ENCODE peak calls at places on chromosomes 1 and 21, in ten cellular contexts. E is sigmoid colon, Z is kidney epithelial cell, U is GM23248, O is breast epithelium, L is BE2C, R is heart left ventricle, H is NT2/D1, F is small intestine, X is IMR-90. V is an unnamed sample. For H3K36me3, the result is how much of the 10 kb centered on the place peaks cover.

GRCh38 chr21:15097580-15097979 is 32.8 kb upstream of the NRIP1 start:
- DNase-seq in F (no peak), Z (no peak), U (no peak), X (no peak), O (no peak), R (no peak), L (no peak), H (no peak), E (no peak), V (no peak)

GRCh38 chr1:206957639-206958038 is 11.4 kb upstream of the PIGR start:
- DNase-seq in Z (no peak), R (no peak), O (no peak), E (no peak), H (no peak), L (no peak), F (no peak), U (no peak), X (no peak), V (no peak)

GRCh38 chr1:211643324-211644212 is 31.9 kb downstream of the NEK2 start:
- DNase-seq in H (no peak), F (peak), O (peak), R (no peak), L (peak), U (no peak), E (no peak), Z (no peak), X (no peak), V (no peak)

GRCh38 chr1:20981903-20982695 is 194.6 kb downstream of the EIF4G3 start:
- DNase-seq in H (no peak), X (peak), Z (no peak), F (peak), O (no peak), R (no peak), U (peak), E (no peak), L (no peak), V (no peak)

GRCh38 chr1:66237722-66238479 is 296.1 kb upstream of the SGIP1 start:
- DNase-seq in E (no peak), X (peak), R (no peak), O (no peak), L (no peak), Z (no peak), H (no peak), U (peak), F (no peak), V (no peak)

GRCh38 chr1:167312871-167313270 is 92.2 kb downstream of the POU2F1 start:
- DNase-seq in E (no peak), R (no peak), X (peak), H (no peak), Z (no peak), L (no peak), U (no peak), F (no peak), O (no peak), V (no peak)

GRCh38 chr1:38243106-38243505 is 196.5 kb upstream of the POU3F1 start:
- DNase-seq in R (no peak), Z (no peak), H (peak), E (no peak), L (no peak), F (peak), X (no peak), U (no peak), O (no peak), V (no peak)

GRCh38 chr1:181846001-181846645 is 215.4 kb downstream of the ZNF648 start:
- DNase-seq in Z (no peak), O (no peak), R (no peak), F (no peak), H (no peak), U (no peak), E (no peak), L (no peak), X (no peak), V (no peak)

GRCh38 chr1:154886281-154887036 is 16.4 kb upstream of the KCNN3 start:
- DNase-seq in E (peak), O (no peak), H (no peak), X (no peak), U (no peak), R (no peak), L (peak), F (no peak), Z (no peak), V (no peak)

GRCh38 chr1:67791686-67792475 is 41.4 kb downstream of the GNG12 start:
- DNase-seq in X (peak), L (no peak), U (peak), R (no peak), O (no peak), E (no peak), Z (peak), F (no peak), H (peak), V (peak)

GRCh38 chr1:197016751-197017150 is 39.4 kb downstream of the CFHR5 start:
- DNase-seq in R (no peak), Z (no peak), X (no peak), O (no peak), E (no peak), F (no peak), U (no peak), H (no peak), L (no peak), V (no peak)

GRCh38 chr1:107877092-107877491 is 87.9 kb downstream of the VAV3 start:
- DNase-seq in R (no peak), X (peak), H (no peak), O (no peak), F (peak), Z (peak), L (no peak), U (peak), E (no peak), V (no peak)

GRCh38 chr1:83931658-83932253 is 67.2 kb downstream of the TTLL7 start:
- DNase-seq in R (no peak), H (peak), U (peak), Z (peak), X (peak), E (no peak), O (no peak), L (peak), F (peak), V (no peak)

GRCh38 chr1:171983584-171983983 is 142.3 kb downstream of the DNM3 start:
- DNase-seq in E (no peak), H (no peak), Z (no peak), U (peak), X (peak), F (peak), L (no peak), R (no peak), O (no peak), V (no peak)

GRCh38 chr1:13585599-13585965 is 1.9 kb downstream of the PDPN start:
- DNase-seq in R (no peak), E (no peak), U (no peak), X (no peak), O (no peak), L (no peak), F (no peak), Z (no peak), H (peak), V (no peak)

GRCh38 chr21:32412998-32413504 is 545 bp downstream of the EVA1C start:
- DNase-seq in H (no peak), F (peak), E (peak), Z (no peak), R (peak), L (no peak), X (no peak), U (no peak), O (peak), V (peak)

GRCh38 chr1:200414657-200415056 is 4.8 kb upstream of the ZNF281 start:
- DNase-seq in L (no peak), Z (no peak), X (no peak), E (no peak), F (no peak), O (no peak), H (no peak), U (no peak), R (no peak), V (no peak)
- H3K4me3 ChIP-seq in L (no peak), Z (no peak), X (no peak), E (no peak), F (no peak), O (no peak), H (no peak), U (no peak), R (no peak), V (no peak)

GRCh38 chr1:119438761-119439160 is 23.8 kb downstream of the HSD3B2 start:
- DNase-seq in O (no peak), E (no peak), H (no peak), L (no peak), F (no peak), U (no peak), X (no peak), Z (no peak), R (no peak), V (no peak)

GRCh38 chr1:119429687-119430086 is 14.7 kb downstream of the HSD3B2 start:
- DNase-seq in U (no peak), X (no peak), F (no peak), L (no peak), E (no peak), R (no peak), Z (no peak), O (no peak), H (no peak), V (no peak)

GRCh38 chr1:119431836-119432235 is 16.9 kb downstream of the HSD3B2 start:
- DNase-seq in L (no peak), F (peak), O (no peak), X (no peak), U (no peak), Z (no peak), R (no peak), E (no peak), H (no peak), V (no peak)

GRCh38 chr1:119440908-119441307 is 26.0 kb downstream of the HSD3B2 start:
- DNase-seq in L (no peak), R (no peak), H (peak), F (no peak), X (no peak), Z (no peak), U (no peak), O (no peak), E (no peak), V (no peak)

DNA sequence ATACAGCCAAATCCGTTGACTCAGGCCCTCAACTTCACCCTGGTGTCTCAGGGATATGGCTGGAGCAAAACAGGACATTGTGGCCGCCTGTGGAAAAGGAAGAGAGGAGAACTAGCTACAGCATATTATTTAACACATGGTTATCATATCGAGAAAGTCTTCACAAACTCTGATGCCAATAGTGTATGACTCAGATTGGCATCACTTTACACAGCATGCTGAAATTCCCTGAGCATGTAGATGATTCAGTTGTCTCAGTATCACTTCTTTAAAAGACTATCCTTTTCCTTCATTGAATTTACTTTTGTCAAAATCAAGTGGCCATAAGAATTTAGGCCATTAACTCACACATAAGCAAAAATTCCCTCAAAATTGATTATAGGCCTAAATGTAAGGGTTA is 20.1 kb downstream of the HSD3B2 start:
- DNase-seq in E (no peak), O (no peak), L (no peak), F (no peak), X (no peak), H (no peak), R (no peak), Z (no peak), U (peak), V (no peak)
- H3K36me3 ChIP-seq in E (under half), O (under half), L (under half), F (under half), X (under half), H (under half), R (under half), Z (under half), U (under half), V (under half)

DNA sequence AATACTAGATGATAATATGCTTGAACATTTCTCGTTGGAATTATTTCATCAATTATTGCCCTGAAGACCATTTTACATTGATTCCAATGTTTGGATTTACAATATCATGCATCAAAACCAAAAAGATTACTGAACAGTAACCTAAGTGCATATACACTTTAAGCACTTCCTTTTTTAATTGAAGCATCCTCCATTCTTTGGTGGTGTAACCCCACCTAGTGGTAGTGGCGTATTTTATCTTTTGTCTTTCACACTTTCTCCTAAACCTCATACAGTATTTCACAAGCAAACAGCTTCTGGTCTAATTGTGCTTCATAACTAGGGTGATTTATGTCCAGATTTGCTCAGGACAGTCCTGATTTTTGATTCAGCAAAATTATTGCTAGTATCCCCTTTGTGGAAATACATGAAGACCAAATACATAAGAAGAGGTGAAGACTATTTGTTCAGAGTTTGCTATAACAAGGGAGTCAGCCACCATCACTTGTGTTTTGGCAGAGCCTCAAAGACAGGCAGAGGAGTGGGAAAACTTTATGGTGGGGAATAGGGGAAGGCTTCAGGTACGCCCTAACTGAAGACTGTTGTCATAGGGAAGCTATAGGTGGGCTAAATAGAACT is 3.4 kb upstream of the NVL start:
- DNase-seq in H (no peak), X (peak), Z (no peak), U (peak), O (no peak), F (peak), R (no peak), L (peak), E (no peak), V (no peak)
- H3K4me3 ChIP-seq in H (no peak), X (no peak), Z (no peak), U (no peak), O (no peak), F (no peak), R (no peak), L (no peak), E (no peak), V (no peak)

DNA sequence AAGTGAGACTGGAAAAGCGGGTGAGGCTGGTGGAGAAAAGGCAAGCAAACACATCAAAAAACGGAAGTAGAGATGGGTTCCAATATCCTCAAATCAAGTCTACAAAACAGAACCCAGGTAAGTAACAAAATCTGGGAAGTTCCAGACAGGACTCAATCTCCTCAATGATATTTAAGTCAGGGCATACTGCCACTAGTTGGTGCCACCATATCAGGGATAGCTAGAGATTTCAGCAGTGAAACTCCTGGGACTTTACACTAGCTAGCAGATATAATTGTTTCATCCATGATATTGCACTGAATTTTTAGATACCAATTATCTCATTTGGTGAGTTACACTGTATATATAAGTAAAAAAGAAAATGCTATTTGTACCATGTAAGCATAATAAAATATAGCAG is 52.0 kb downstream of the EYA3 start:
- DNase-seq in E (no peak), H (no peak), R (no peak), L (no peak), F (peak), X (no peak), O (no peak), U (no peak), Z (no peak), V (no peak)
- H3K36me3 ChIP-seq in E (under half), H (under half), R (under half), L (under half), F (under half), X (under half), O (under half), U (under half), Z (under half), V (under half)

GRCh38 chr1:111216751-111217150 is 10.8 kb upstream of the CHI3L2 start:
- DNase-seq in X (no peak), U (no peak), H (no peak), O (no peak), E (no peak), Z (no peak), L (no peak), F (no peak), R (no peak), V (no peak)

GRCh38 chr1:111214884-111215283 is 12.6 kb upstream of the CHI3L2 start:
- DNase-seq in X (no peak), U (no peak), H (no peak), Z (no peak), E (no peak), O (no peak), L (no peak), F (no peak), R (no peak), V (no peak)

GRCh38 chr1:111212634-111213335 is 12.3 kb upstream of the DENND2D start:
- DNase-seq in Z (no peak), X (no peak), H (no peak), L (no peak), E (no peak), F (no peak), R (no peak), U (no peak), O (no peak), V (no peak)

GRCh38 chr1:111213412-111213811 is 13.0 kb upstream of the DENND2D start:
- DNase-seq in L (no peak), R (no peak), Z (no peak), X (no peak), U (no peak), H (no peak), F (peak), E (no peak), O (no peak), V (no peak)

DNA sequence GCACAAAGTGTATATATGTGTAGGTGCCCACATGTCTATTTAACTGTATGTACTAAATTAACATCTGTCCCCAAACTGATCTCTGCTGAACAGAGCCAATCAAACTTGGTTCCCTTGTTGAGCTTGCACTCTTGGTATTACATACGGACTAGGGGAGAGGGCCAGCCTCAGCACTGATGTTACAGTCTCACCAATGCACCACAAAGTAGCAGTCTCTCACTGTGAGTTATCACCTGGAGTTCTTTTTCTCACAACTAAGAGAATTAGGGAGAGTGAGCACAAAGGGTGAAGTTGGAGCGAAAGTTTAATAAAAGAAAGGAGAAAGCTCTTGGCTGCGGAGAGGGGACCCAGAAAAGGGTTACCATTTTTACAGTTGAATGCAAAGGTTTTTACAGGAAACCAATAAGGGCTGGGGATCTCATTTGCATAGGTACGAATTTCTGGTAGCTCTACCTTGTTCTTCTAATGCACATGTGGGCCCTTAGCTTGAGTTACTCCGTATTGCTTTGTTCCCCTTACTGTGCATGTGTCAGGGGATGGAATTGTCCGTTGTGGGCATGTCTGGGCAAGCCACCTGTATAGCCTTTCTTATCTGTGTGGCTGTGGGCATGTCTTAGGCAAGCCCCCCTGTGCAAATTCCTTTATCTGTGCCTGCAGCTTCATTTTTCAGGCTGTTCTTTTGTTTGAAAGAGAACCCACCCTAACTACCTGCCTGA is 13.3 kb upstream of the CHI3L2 start:
- DNase-seq in U (no peak), Z (no peak), E (no peak), R (no peak), O (no peak), F (no peak), X (peak), L (no peak), H (no peak), V (no peak)
- H3K4me3 ChIP-seq in U (no peak), Z (no peak), E (no peak), R (no peak), O (no peak), F (no peak), X (no peak), L (no peak), H (no peak), V (no peak)

GRCh38 chr1:157403608-157404007 is 148.7 kb downstream of the FCRL5 start:
- DNase-seq in U (no peak), L (no peak), E (no peak), H (no peak), R (no peak), F (no peak), Z (no peak), X (no peak), O (no peak), V (no peak)
- H3K36me3 ChIP-seq in U (under half), L (under half), E (under half), H (under half), R (under half), F (under half), Z (under half), X (under half), O (under half), V (under half)

GRCh38 chr21:37431243-37431642 is 64.7 kb downstream of the DYRK1A start:
- DNase-seq in Z (no peak), H (no peak), F (no peak), R (no peak), O (no peak), U (no peak), L (no peak), E (no peak), X (no peak), V (no peak)
- H3K4me3 ChIP-seq in Z (no peak), H (no peak), F (no peak), R (no peak), O (no peak), U (no peak), L (no peak), E (no peak), X (no peak), V (no peak)

DNA sequence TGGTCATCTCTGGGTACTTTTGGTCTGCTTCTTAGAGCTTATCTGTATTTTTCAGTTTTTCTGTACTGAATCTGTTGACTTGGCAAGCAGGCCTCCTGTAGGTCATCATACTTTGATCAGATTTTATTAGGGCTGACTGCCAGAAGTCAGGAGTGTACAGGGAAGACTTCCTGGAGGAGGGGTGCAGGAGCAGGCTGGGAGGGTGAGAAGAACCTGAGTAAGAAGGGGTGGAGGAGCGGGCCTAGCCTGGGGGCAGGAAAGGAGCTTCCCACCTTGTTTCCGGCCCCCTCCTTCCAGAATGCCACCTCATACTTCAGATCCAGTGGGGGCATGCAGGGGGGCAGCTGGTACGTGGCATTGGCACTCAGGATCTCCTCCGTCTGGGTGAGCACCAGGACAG is 18.3 kb upstream of the IL22RA1 start:
- DNase-seq in R (no peak), U (no peak), L (no peak), H (no peak), O (no peak), X (no peak), Z (no peak), E (no peak), F (peak), V (no peak)
- H3K36me3 ChIP-seq in R (under half), U (under half), L (under half), H (under half), O (under half), X (under half), Z (under half), E (under half), F (under half), V (under half)

DNA sequence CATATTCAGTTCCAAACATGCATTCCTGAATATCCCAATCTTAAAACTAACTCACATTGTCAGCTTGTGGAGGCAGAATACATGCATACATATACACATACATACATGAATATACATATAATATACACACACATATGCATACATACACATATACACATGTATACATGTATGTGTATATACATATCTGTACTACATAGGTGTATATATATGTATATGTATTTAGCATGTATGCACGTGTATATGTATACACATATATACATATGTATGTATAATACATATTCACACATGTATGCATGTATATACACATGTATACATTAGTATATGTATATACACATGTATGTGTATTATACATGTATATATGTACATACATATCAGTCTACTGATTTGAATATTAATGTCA is 1.2 kb upstream of the ZNF691 start:
- DNase-seq in H (no peak), E (no peak), R (no peak), X (no peak), U (no peak), O (no peak), Z (no peak), F (no peak), L (no peak), V (no peak)
- H3K4me3 ChIP-seq in H (no peak), E (no peak), R (no peak), X (no peak), U (no peak), O (no peak), Z (no peak), F (no peak), L (peak), V (no peak)